ENCODE peak calls at places on chromosomes 11 and 22, in six cellular contexts. V is WTC11, P is K562, R is H1, W is HCT116, Q is GM12878. Y is an unnamed sample.

GRCh38 chr11:119729581-119730346 is 764 bp upstream of the NECTIN1 start:
- DNase-seq in R (no peak), W (peak), P (no peak), Q (no peak), V (peak), Y (no peak)

GRCh38 chr11:68471360-68472340 is 11.1 kb downstream of the PPP6R3 start:
- DNase-seq in Q (peak), P (no peak), W (no peak), R (no peak), V (no peak), Y (no peak)

GRCh38 chr22:33748714-33749113 is 171.6 kb downstream of the LARGE1 start:
- DNase-seq in P (no peak), R (no peak), W (no peak), V (no peak), Q (no peak), Y (no peak)

GRCh38 chr11:17275376-17276235 is 933 bp upstream of the NUCB2 start:
- DNase-seq in R (no peak), P (no peak), W (no peak), V (no peak), Q (no peak), Y (peak)

GRCh38 chr22:32204211-32204855 is 540 bp downstream of the RFPL2 start:
- DNase-seq in Q (no peak), R (no peak), P (no peak), W (no peak), V (peak), Y (peak)

GRCh38 chr11:128814856-128815705 is 52.0 kb downstream of the KCNJ1 start:
- DNase-seq in P (no peak), V (peak), R (peak), Q (no peak), W (no peak), Y (no peak)

GRCh38 chr11:72471005-72471898 is 36.9 kb upstream of the CLPB start:
- DNase-seq in Q (no peak), P (peak), R (peak), W (peak), V (peak), Y (peak)

GRCh38 chr11:64553554-64554201 is 37.3 kb upstream of the SLC22A12 start:
- DNase-seq in P (peak), R (no peak), W (no peak), Q (no peak), V (peak), Y (peak)

GRCh38 chr11:61890536-61891330 is 612 bp downstream of the FADS3 start:
- DNase-seq in W (no peak), P (peak), Q (no peak), R (no peak), V (no peak), Y (peak)

GRCh38 chr11:2582436-2582931 is 117.3 kb downstream of the KCNQ1OT1 start:
- DNase-seq in W (no peak), R (no peak), Q (no peak), V (peak), P (no peak), Y (no peak)

GRCh38 chr11:86674965-86675364 is 2.5 kb upstream of the ME3 start:
- DNase-seq in V (no peak), Q (no peak), P (no peak), R (no peak), W (no peak), Y (no peak)

GRCh38 chr11:14446701-14447169 is 52.9 kb downstream of the COPB1 start:
- DNase-seq in W (no peak), P (no peak), V (no peak), R (no peak), Q (no peak), Y (no peak)

GRCh38 chr11:5293028-5293427 is 8.7 kb downstream of the OR51B4 start:
- DNase-seq in P (no peak), Q (no peak), V (no peak), R (no peak), W (no peak), Y (no peak)

GRCh38 chr11:2142762-2143202 is 3.6 kb upstream of the IGF2 start:
- DNase-seq in Q (peak), V (no peak), R (no peak), W (no peak), P (no peak), Y (no peak)

GRCh38 chr11:76656571-76657081 is 13.9 kb downstream of the LRRC32 start:
- DNase-seq in W (no peak), Q (no peak), P (no peak), R (no peak), V (no peak), Y (no peak)

GRCh38 chr11:102194257-102194656 is 84.0 kb downstream of the YAP1 start:
- DNase-seq in Q (no peak), P (no peak), W (no peak), R (no peak), V (no peak), Y (no peak)

GRCh38 chr11:124934862-124935547 is 842 bp downstream of the HEPACAM start:
- DNase-seq in W (no peak), R (no peak), V (no peak), Q (no peak), P (no peak), Y (peak)

GRCh38 chr11:116798368-116798767 is 6.7 kb upstream of the APOA5 start:
- DNase-seq in R (no peak), W (no peak), V (no peak), P (no peak), Q (no peak), Y (no peak)

GRCh38 chr11:1333860-1334259 is 24.4 kb upstream of the TOLLIP start:
- DNase-seq in Q (no peak), R (no peak), P (no peak), W (no peak), V (no peak), Y (no peak)

GRCh38 chr11:2530131-2530854 is 85.5 kb downstream of the KCNQ1 start:
- DNase-seq in R (no peak), Q (no peak), V (no peak), P (no peak), W (no peak), Y (no peak)

DNA sequence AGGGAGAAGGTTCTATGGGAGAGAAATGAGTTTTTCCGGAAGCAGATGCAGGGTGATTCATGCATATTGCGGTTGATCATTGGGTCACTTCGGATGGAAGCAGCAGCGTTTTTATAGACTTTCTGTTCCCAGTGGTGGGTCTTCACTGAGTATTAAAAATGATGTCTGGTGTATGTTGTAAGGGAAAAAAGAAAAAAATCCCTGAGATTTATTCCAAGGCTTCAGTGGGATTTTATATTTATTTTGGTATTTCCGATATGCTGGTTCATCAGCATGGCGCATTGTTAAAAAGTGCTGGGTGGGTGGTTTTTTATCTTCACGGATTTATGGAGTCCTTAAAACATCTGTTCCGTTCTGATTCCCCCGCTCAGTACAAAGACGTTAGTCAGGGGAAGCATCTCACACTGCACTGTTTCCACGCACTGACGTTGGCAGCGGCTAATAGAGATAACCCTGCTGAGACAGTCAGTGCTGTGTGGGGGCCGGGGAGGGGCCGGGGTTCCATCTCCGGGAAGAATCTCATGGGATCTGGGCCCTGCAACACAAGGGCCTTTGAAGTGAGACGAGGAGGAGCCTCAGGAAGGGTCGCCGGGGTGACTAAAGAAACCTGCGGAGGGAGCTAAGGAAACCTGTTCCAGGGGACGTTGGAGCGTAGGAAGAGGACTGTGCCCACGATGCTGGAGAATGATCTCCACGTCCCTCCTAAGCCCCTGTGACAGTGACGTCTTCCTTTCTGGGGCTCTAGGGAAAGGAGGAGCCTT is 390.0 kb downstream of the NTM start:
- DNase-seq in Q (no peak), R (no peak), V (peak), W (no peak), P (no peak), Y (no peak)
- TF ChIP-seq ATF3 in Q (no peak), R (no peak), V (no peak), W (no peak), P (no peak), Y (no peak)

GRCh38 chr11:91158901-91159537 is 936.2 kb upstream of the CHORDC1 start:
- DNase-seq in P (no peak), W (no peak), Q (no peak), R (no peak), V (no peak), Y (no peak)

GRCh38 chr11:91163619-91164451 is 941.0 kb upstream of the CHORDC1 start:
- DNase-seq in W (no peak), Q (no peak), P (no peak), R (no peak), V (no peak), Y (peak)

GRCh38 chr11:91160661-91161060 is 937.8 kb upstream of the CHORDC1 start:
- DNase-seq in Q (no peak), W (no peak), V (no peak), P (no peak), R (no peak), Y (no peak)

DNA sequence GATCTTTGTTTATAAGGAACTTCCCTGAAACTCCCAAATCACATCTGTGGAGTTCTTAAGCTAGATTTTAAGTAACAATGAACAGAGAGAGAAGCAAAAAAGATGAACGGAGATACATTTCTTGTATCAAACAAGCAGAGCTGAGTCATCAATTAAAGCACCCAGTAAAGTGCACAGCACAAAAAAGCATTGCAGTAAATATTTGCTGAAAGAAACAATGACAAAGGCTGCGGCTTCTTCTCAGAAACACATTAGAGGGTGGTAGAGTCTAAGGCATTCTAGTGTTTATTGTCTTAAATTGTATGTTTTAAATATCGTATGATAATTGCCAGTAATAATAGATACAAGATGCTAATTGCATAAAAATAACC is 941.6 kb upstream of the CHORDC1 start:
- DNase-seq in R (no peak), W (no peak), P (no peak), Q (no peak), V (no peak), Y (no peak)
- TF ChIP-seq ATF3 in R (no peak), W (no peak), P (no peak), Q (no peak), V (no peak), Y (no peak)

GRCh38 chr11:97722721-97723120 is 1298.0 kb upstream of the CNTN5 start:
- DNase-seq in W (no peak), P (no peak), V (peak), Q (no peak), R (peak), Y (no peak)
- TF ChIP-seq ATF3 in W (no peak), P (no peak), V (no peak), Q (no peak), R (no peak), Y (no peak)

DNA sequence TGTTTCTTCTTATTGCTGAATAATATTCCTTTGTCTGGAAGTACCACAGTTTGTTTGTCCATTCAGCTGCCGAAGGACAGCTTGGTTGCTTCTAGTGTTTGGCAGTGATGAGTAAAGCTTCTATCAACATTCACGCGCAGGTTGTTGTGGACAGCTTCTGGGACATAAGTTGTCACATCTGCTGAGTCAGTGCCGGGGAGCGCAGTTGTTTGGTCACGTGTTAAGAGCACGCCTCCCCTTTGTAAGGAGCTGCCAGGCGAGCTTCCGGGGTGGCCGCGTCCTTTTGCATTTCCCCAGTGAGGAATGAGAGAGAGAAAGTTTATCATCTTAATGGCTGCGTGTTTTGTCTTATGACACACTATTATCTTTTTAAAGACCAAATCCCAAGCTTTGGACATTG is 30.3 kb downstream of the SAMM50 start:
- DNase-seq in W (no peak), P (peak), V (no peak), Q (no peak), R (no peak), Y (no peak)
- TF ChIP-seq ATF3 in W (no peak), P (no peak), V (no peak), Q (no peak), R (no peak), Y (no peak)

GRCh38 chr22:36223504-36223903 is 15.8 kb downstream of the APOL2 start:
- DNase-seq in W (no peak), V (no peak), Q (no peak), R (no peak), P (no peak), Y (no peak)

GRCh38 chr22:36220457-36220921 is 18.8 kb downstream of the APOL2 start:
- DNase-seq in V (no peak), R (no peak), Q (no peak), P (no peak), W (no peak), Y (no peak)

GRCh38 chr22:36222887-36223450 is 16.4 kb downstream of the APOL2 start:
- DNase-seq in V (no peak), W (no peak), P (no peak), R (no peak), Q (no peak), Y (no peak)

GRCh38 chr22:36224245-36224644 is 15.1 kb downstream of the APOL2 start:
- DNase-seq in Q (no peak), W (no peak), R (no peak), V (no peak), P (no peak), Y (no peak)

DNA sequence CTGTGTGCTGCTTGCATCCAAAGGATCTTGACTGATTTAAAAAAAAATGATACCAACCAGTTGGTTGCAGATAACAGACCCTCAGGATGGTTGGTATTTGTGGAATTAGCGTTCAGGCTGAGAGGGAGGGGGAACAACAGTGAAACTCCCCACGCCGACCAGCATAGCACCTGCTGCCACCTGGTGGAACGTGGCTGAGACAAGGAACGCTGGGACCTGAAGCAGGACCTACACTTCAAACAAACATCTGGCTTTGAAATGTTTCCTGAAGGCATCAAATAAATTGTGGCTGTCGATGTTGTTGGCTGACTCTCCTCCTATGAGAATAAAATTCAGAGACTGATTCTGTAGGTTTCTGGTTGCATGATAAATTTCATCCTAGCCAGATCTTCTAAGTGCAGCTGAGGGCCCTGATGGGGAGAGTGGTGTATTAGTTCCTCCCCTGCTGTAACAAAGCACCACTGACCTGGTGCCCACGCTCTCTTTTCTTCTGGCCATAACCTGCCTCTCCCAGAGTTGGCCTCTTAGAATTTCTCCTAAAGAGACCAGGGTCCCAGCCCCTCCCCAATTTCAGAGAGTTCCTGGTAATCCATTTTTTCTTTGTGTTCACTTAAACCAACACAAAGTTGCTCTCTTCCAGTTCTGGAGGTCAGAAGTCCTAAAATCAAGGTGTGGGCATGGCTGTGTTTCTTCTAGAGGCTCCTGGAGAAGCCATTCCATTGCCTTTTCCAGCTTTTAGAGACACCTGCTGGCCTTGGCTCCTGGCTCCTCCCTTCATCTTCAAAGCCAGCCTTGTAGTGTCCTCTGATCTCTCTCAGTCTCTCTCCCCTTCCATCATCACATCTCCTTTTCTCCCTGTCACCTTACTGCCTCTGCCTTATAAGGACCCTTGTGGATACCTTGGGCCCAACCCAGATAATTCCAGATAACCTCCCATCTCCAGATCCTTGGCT is 17.3 kb downstream of the APOL2 start:
- DNase-seq in P (peak), Q (no peak), W (peak), V (peak), R (peak), Y (peak)
- TF ChIP-seq ATF3 in P (no peak), Q (no peak), W (no peak), V (no peak), R (no peak), Y (no peak)

GRCh38 chr22:40044870-40045834 is 50.4 kb downstream of the FAM83F start:
- DNase-seq in Q (no peak), W (no peak), V (peak), R (no peak), P (peak), Y (peak)
- TF ChIP-seq ATF3 in Q (no peak), W (no peak), V (no peak), R (no peak), P (no peak), Y (no peak)

GRCh38 chr22:22576244-22576988 is 17.4 kb upstream of the PRAME start:
- DNase-seq in W (peak), R (no peak), P (peak), Q (no peak), V (peak), Y (peak)

GRCh38 chr22:22583030-22583429 is 24.0 kb upstream of the PRAME start:
- DNase-seq in R (no peak), Q (no peak), W (no peak), P (no peak), V (no peak), Y (no peak)

GRCh38 chr22:22579869-22580604 is 21.0 kb upstream of the PRAME start:
- DNase-seq in V (no peak), Q (no peak), W (no peak), P (no peak), R (no peak), Y (no peak)

GRCh38 chr22:22576989-22577427 is 17.9 kb upstream of the PRAME start:
- DNase-seq in Q (no peak), V (no peak), P (no peak), W (no peak), R (no peak), Y (no peak)

GRCh38 chr22:22578702-22579424 is 19.8 kb upstream of the PRAME start:
- DNase-seq in R (no peak), Q (no peak), V (no peak), W (no peak), P (peak), Y (no peak)
- TF ChIP-seq ATF3 in R (no peak), Q (no peak), V (no peak), W (no peak), P (no peak), Y (no peak)